ENCODE peak calls at places on chromosome 1, in six cellular contexts. One of them, this sample, is unnamed.

GRCh38 chr1:37509181-37509580 is 5.4 kb downstream of the MEAF6 start:
- DNase-seq in A549: no peak
- DNase-seq in skeletal muscle cell: no peak
- DNase-seq in stimulated activated CD4-positive, alpha-beta T cell treated with anti-CD3 and anti-CD28 coated beads, Interleukin-1b, Interleukin-23, amount 100 ng/mL, for 48 hours: no peak
- DNase-seq in NCI-H1048: no peak
- DNase-seq in fibroblast of pulmonary artery: peak
- DNase-seq in this sample: no peak

GRCh38 chr1:62364726-62365125 is 45.5 kb upstream of the KANK4 start:
- DNase-seq in A549: no peak
- DNase-seq in skeletal muscle cell: no peak
- DNase-seq in stimulated activated CD4-positive, alpha-beta T cell treated with anti-CD3 and anti-CD28 coated beads, Interleukin-1b, Interleukin-23, amount 100 ng/mL, for 48 hours: no peak
- DNase-seq in NCI-H1048: no peak
- DNase-seq in fibroblast of pulmonary artery: no peak
- DNase-seq in this sample: no peak

GRCh38 chr1:13703558-13704485 is 3.8 kb downstream of the PRDM2 start:
- DNase-seq in A549: no peak
- DNase-seq in skeletal muscle cell: no peak
- DNase-seq in stimulated activated CD4-positive, alpha-beta T cell treated with anti-CD3 and anti-CD28 coated beads, Interleukin-1b, Interleukin-23, amount 100 ng/mL, for 48 hours: no peak
- DNase-seq in NCI-H1048: no peak
- DNase-seq in fibroblast of pulmonary artery: no peak
- DNase-seq in this sample: no peak

GRCh38 chr1:162397943-162398560 is 13.9 kb downstream of the SH2D1B start:
- DNase-seq in A549: no peak
- DNase-seq in skeletal muscle cell: no peak
- DNase-seq in stimulated activated CD4-positive, alpha-beta T cell treated with anti-CD3 and anti-CD28 coated beads, Interleukin-1b, Interleukin-23, amount 100 ng/mL, for 48 hours: no peak
- DNase-seq in NCI-H1048: no peak
- DNase-seq in fibroblast of pulmonary artery: no peak
- DNase-seq in this sample: no peak

GRCh38 chr1:207952617-207953542 is 42.0 kb upstream of the CD34 start:
- DNase-seq in A549: no peak
- DNase-seq in skeletal muscle cell: no peak
- DNase-seq in stimulated activated CD4-positive, alpha-beta T cell treated with anti-CD3 and anti-CD28 coated beads, Interleukin-1b, Interleukin-23, amount 100 ng/mL, for 48 hours: no peak
- DNase-seq in NCI-H1048: no peak
- DNase-seq in fibroblast of pulmonary artery: peak
- DNase-seq in this sample: no peak

GRCh38 chr1:1307261-1307907 is 346 bp downstream of the ACAP3 start:
- DNase-seq in A549: no peak
- DNase-seq in skeletal muscle cell: no peak
- DNase-seq in stimulated activated CD4-positive, alpha-beta T cell treated with anti-CD3 and anti-CD28 coated beads, Interleukin-1b, Interleukin-23, amount 100 ng/mL, for 48 hours: no peak
- DNase-seq in NCI-H1048: no peak
- DNase-seq in fibroblast of pulmonary artery: no peak
- DNase-seq in this sample: peak

GRCh38 chr1:205013683-205014367 is 29.2 kb upstream of the CNTN2 start:
- DNase-seq in A549: no peak
- DNase-seq in skeletal muscle cell: peak
- DNase-seq in stimulated activated CD4-positive, alpha-beta T cell treated with anti-CD3 and anti-CD28 coated beads, Interleukin-1b, Interleukin-23, amount 100 ng/mL, for 48 hours: no peak
- DNase-seq in NCI-H1048: no peak
- DNase-seq in fibroblast of pulmonary artery: peak
- DNase-seq in this sample: no peak

GRCh38 chr1:62012095-62012494 is 182.6 kb upstream of the L1TD1 start:
- DNase-seq in A549: no peak
- DNase-seq in skeletal muscle cell: no peak
- DNase-seq in stimulated activated CD4-positive, alpha-beta T cell treated with anti-CD3 and anti-CD28 coated beads, Interleukin-1b, Interleukin-23, amount 100 ng/mL, for 48 hours: no peak
- DNase-seq in NCI-H1048: no peak
- DNase-seq in fibroblast of pulmonary artery: no peak
- DNase-seq in this sample: no peak

GRCh38 chr1:45892068-45892785 is 88.8 kb downstream of the MAST2 start:
- DNase-seq in A549: peak
- DNase-seq in skeletal muscle cell: peak
- DNase-seq in stimulated activated CD4-positive, alpha-beta T cell treated with anti-CD3 and anti-CD28 coated beads, Interleukin-1b, Interleukin-23, amount 100 ng/mL, for 48 hours: no peak
- DNase-seq in NCI-H1048: no peak
- DNase-seq in fibroblast of pulmonary artery: peak
- DNase-seq in this sample: no peak

GRCh38 chr1:216420263-216420662 is 3.0 kb downstream of the USH2A start:
- DNase-seq in A549: no peak
- DNase-seq in skeletal muscle cell: no peak
- DNase-seq in stimulated activated CD4-positive, alpha-beta T cell treated with anti-CD3 and anti-CD28 coated beads, Interleukin-1b, Interleukin-23, amount 100 ng/mL, for 48 hours: no peak
- DNase-seq in NCI-H1048: no peak
- DNase-seq in fibroblast of pulmonary artery: no peak
- DNase-seq in this sample: no peak

GRCh38 chr1:232226197-232226681 is 403.7 kb downstream of the SIPA1L2 start:
- DNase-seq in A549: no peak
- DNase-seq in skeletal muscle cell: peak
- DNase-seq in stimulated activated CD4-positive, alpha-beta T cell treated with anti-CD3 and anti-CD28 coated beads, Interleukin-1b, Interleukin-23, amount 100 ng/mL, for 48 hours: peak
- DNase-seq in NCI-H1048: no peak
- DNase-seq in fibroblast of pulmonary artery: peak
- DNase-seq in this sample: no peak

GRCh38 chr1:174874337-174875053 is 125.3 kb upstream of the CACYBP start:
- DNase-seq in A549: no peak
- DNase-seq in skeletal muscle cell: no peak
- DNase-seq in stimulated activated CD4-positive, alpha-beta T cell treated with anti-CD3 and anti-CD28 coated beads, Interleukin-1b, Interleukin-23, amount 100 ng/mL, for 48 hours: no peak
- DNase-seq in NCI-H1048: peak
- DNase-seq in fibroblast of pulmonary artery: no peak
- DNase-seq in this sample: peak

GRCh38 chr1:99331083-99331482 is 66.8 kb downstream of the PLPPR4 start:
- DNase-seq in A549: no peak
- DNase-seq in skeletal muscle cell: no peak
- DNase-seq in stimulated activated CD4-positive, alpha-beta T cell treated with anti-CD3 and anti-CD28 coated beads, Interleukin-1b, Interleukin-23, amount 100 ng/mL, for 48 hours: no peak
- DNase-seq in NCI-H1048: no peak
- DNase-seq in fibroblast of pulmonary artery: no peak
- DNase-seq in this sample: no peak

GRCh38 chr1:46410156-46411009 is 16.3 kb downstream of the FAAH start:
- DNase-seq in A549: no peak
- DNase-seq in skeletal muscle cell: no peak
- DNase-seq in stimulated activated CD4-positive, alpha-beta T cell treated with anti-CD3 and anti-CD28 coated beads, Interleukin-1b, Interleukin-23, amount 100 ng/mL, for 48 hours: no peak
- DNase-seq in NCI-H1048: no peak
- DNase-seq in fibroblast of pulmonary artery: peak
- DNase-seq in this sample: no peak

GRCh38 chr1:42784946-42785693 is at the start of gene TMEM269:
- DNase-seq in A549: no peak
- DNase-seq in skeletal muscle cell: no peak
- DNase-seq in stimulated activated CD4-positive, alpha-beta T cell treated with anti-CD3 and anti-CD28 coated beads, Interleukin-1b, Interleukin-23, amount 100 ng/mL, for 48 hours: peak
- DNase-seq in NCI-H1048: no peak
- DNase-seq in fibroblast of pulmonary artery: no peak
- DNase-seq in this sample: peak

GRCh38 chr1:205601209-205601608 is 30.6 kb downstream of the ELK4 start:
- DNase-seq in A549: no peak
- DNase-seq in skeletal muscle cell: no peak
- DNase-seq in stimulated activated CD4-positive, alpha-beta T cell treated with anti-CD3 and anti-CD28 coated beads, Interleukin-1b, Interleukin-23, amount 100 ng/mL, for 48 hours: no peak
- DNase-seq in NCI-H1048: no peak
- DNase-seq in fibroblast of pulmonary artery: no peak
- DNase-seq in this sample: no peak

GRCh38 chr1:220628431-220628830 is 61.7 kb upstream of the C1orf115 start:
- DNase-seq in A549: no peak
- DNase-seq in skeletal muscle cell: no peak
- DNase-seq in stimulated activated CD4-positive, alpha-beta T cell treated with anti-CD3 and anti-CD28 coated beads, Interleukin-1b, Interleukin-23, amount 100 ng/mL, for 48 hours: no peak
- DNase-seq in NCI-H1048: no peak
- DNase-seq in fibroblast of pulmonary artery: no peak
- DNase-seq in this sample: no peak

GRCh38 chr1:43349594-43350306 is 9.0 kb upstream of the CDC20 start:
- DNase-seq in A549: no peak
- DNase-seq in skeletal muscle cell: no peak
- DNase-seq in stimulated activated CD4-positive, alpha-beta T cell treated with anti-CD3 and anti-CD28 coated beads, Interleukin-1b, Interleukin-23, amount 100 ng/mL, for 48 hours: no peak
- DNase-seq in NCI-H1048: no peak
- DNase-seq in fibroblast of pulmonary artery: peak
- DNase-seq in this sample: no peak

GRCh38 chr1:35243681-35244080 is 24.8 kb upstream of the ZMYM4 start:
- DNase-seq in A549: no peak
- DNase-seq in skeletal muscle cell: no peak
- DNase-seq in stimulated activated CD4-positive, alpha-beta T cell treated with anti-CD3 and anti-CD28 coated beads, Interleukin-1b, Interleukin-23, amount 100 ng/mL, for 48 hours: no peak
- DNase-seq in NCI-H1048: no peak
- DNase-seq in fibroblast of pulmonary artery: no peak
- DNase-seq in this sample: no peak

GRCh38 chr1:31181515-31182343 is 58.0 kb downstream of the NKAIN1 start:
- DNase-seq in A549: peak
- DNase-seq in skeletal muscle cell: no peak
- DNase-seq in stimulated activated CD4-positive, alpha-beta T cell treated with anti-CD3 and anti-CD28 coated beads, Interleukin-1b, Interleukin-23, amount 100 ng/mL, for 48 hours: peak
- DNase-seq in NCI-H1048: no peak
- DNase-seq in fibroblast of pulmonary artery: peak
- DNase-seq in this sample: peak

GRCh38 chr1:28308750-28309149 is 20.1 kb upstream of the MED18 start:
- DNase-seq in A549: no peak
- DNase-seq in skeletal muscle cell: no peak
- DNase-seq in stimulated activated CD4-positive, alpha-beta T cell treated with anti-CD3 and anti-CD28 coated beads, Interleukin-1b, Interleukin-23, amount 100 ng/mL, for 48 hours: no peak
- DNase-seq in NCI-H1048: no peak
- DNase-seq in fibroblast of pulmonary artery: no peak
- DNase-seq in this sample: no peak

GRCh38 chr1:3690282-3691065 is 38.2 kb downstream of the TP73 start:
- DNase-seq in A549: no peak
- DNase-seq in skeletal muscle cell: no peak
- DNase-seq in stimulated activated CD4-positive, alpha-beta T cell treated with anti-CD3 and anti-CD28 coated beads, Interleukin-1b, Interleukin-23, amount 100 ng/mL, for 48 hours: no peak
- DNase-seq in NCI-H1048: no peak
- DNase-seq in fibroblast of pulmonary artery: no peak
- DNase-seq in this sample: no peak

GRCh38 chr1:92317836-92318493 is 19.1 kb downstream of the RPAP2 start:
- DNase-seq in A549: no peak
- DNase-seq in skeletal muscle cell: no peak
- DNase-seq in stimulated activated CD4-positive, alpha-beta T cell treated with anti-CD3 and anti-CD28 coated beads, Interleukin-1b, Interleukin-23, amount 100 ng/mL, for 48 hours: no peak
- DNase-seq in NCI-H1048: no peak
- DNase-seq in fibroblast of pulmonary artery: peak
- DNase-seq in this sample: peak

GRCh38 chr1:147236959-147237791 is 5.3 kb upstream of the CHD1L start:
- DNase-seq in A549: no peak
- DNase-seq in skeletal muscle cell: no peak
- DNase-seq in stimulated activated CD4-positive, alpha-beta T cell treated with anti-CD3 and anti-CD28 coated beads, Interleukin-1b, Interleukin-23, amount 100 ng/mL, for 48 hours: no peak
- DNase-seq in NCI-H1048: no peak
- DNase-seq in fibroblast of pulmonary artery: no peak
- DNase-seq in this sample: no peak

GRCh38 chr1:246032111-246032551 is 474.9 kb downstream of the SMYD3 start:
- DNase-seq in A549: no peak
- DNase-seq in skeletal muscle cell: no peak
- DNase-seq in stimulated activated CD4-positive, alpha-beta T cell treated with anti-CD3 and anti-CD28 coated beads, Interleukin-1b, Interleukin-23, amount 100 ng/mL, for 48 hours: no peak
- DNase-seq in NCI-H1048: no peak
- DNase-seq in fibroblast of pulmonary artery: no peak
- DNase-seq in this sample: no peak

GRCh38 chr1:43978551-43979260 is at the start of gene B4GALT2:
- DNase-seq in A549: no peak
- DNase-seq in skeletal muscle cell: no peak
- DNase-seq in stimulated activated CD4-positive, alpha-beta T cell treated with anti-CD3 and anti-CD28 coated beads, Interleukin-1b, Interleukin-23, amount 100 ng/mL, for 48 hours: peak
- DNase-seq in NCI-H1048: peak
- DNase-seq in fibroblast of pulmonary artery: no peak
- DNase-seq in this sample: peak

GRCh38 chr1:37056201-37056764 is 22.0 kb upstream of the GRIK3 start:
- DNase-seq in A549: no peak
- DNase-seq in skeletal muscle cell: no peak
- DNase-seq in stimulated activated CD4-positive, alpha-beta T cell treated with anti-CD3 and anti-CD28 coated beads, Interleukin-1b, Interleukin-23, amount 100 ng/mL, for 48 hours: no peak
- DNase-seq in NCI-H1048: no peak
- DNase-seq in fibroblast of pulmonary artery: no peak
- DNase-seq in this sample: no peak

GRCh38 chr1:36351222-36351977 is 28.0 kb upstream of the EVA1B start:
- DNase-seq in A549: peak
- DNase-seq in skeletal muscle cell: peak
- DNase-seq in stimulated activated CD4-positive, alpha-beta T cell treated with anti-CD3 and anti-CD28 coated beads, Interleukin-1b, Interleukin-23, amount 100 ng/mL, for 48 hours: no peak
- DNase-seq in NCI-H1048: no peak
- DNase-seq in fibroblast of pulmonary artery: peak
- DNase-seq in this sample: no peak

GRCh38 chr1:17441265-17441992 is 2.0 kb upstream of the RCC2 start:
- DNase-seq in A549: no peak
- DNase-seq in skeletal muscle cell: no peak
- DNase-seq in stimulated activated CD4-positive, alpha-beta T cell treated with anti-CD3 and anti-CD28 coated beads, Interleukin-1b, Interleukin-23, amount 100 ng/mL, for 48 hours: no peak
- DNase-seq in NCI-H1048: no peak
- DNase-seq in fibroblast of pulmonary artery: peak
- DNase-seq in this sample: peak

GRCh38 chr1:111441573-111442192 is 7.4 kb downstream of the WDR77 start:
- DNase-seq in A549: no peak
- DNase-seq in skeletal muscle cell: no peak
- DNase-seq in stimulated activated CD4-positive, alpha-beta T cell treated with anti-CD3 and anti-CD28 coated beads, Interleukin-1b, Interleukin-23, amount 100 ng/mL, for 48 hours: peak
- DNase-seq in NCI-H1048: no peak
- DNase-seq in fibroblast of pulmonary artery: peak
- DNase-seq in this sample: peak

GRCh38 chr1:17952506-17952905 is 155.1 kb upstream of the IGSF21 start:
- DNase-seq in A549: no peak
- DNase-seq in skeletal muscle cell: no peak
- DNase-seq in stimulated activated CD4-positive, alpha-beta T cell treated with anti-CD3 and anti-CD28 coated beads, Interleukin-1b, Interleukin-23, amount 100 ng/mL, for 48 hours: no peak
- DNase-seq in NCI-H1048: no peak
- DNase-seq in fibroblast of pulmonary artery: no peak
- DNase-seq in this sample: no peak

GRCh38 chr1:31799895-31800676 is 15.7 kb downstream of the SPOCD1 start:
- DNase-seq in A549: no peak
- DNase-seq in skeletal muscle cell: no peak
- DNase-seq in stimulated activated CD4-positive, alpha-beta T cell treated with anti-CD3 and anti-CD28 coated beads, Interleukin-1b, Interleukin-23, amount 100 ng/mL, for 48 hours: no peak
- DNase-seq in NCI-H1048: no peak
- DNase-seq in fibroblast of pulmonary artery: no peak
- DNase-seq in this sample: no peak

GRCh38 chr1:203325418-203326091 is 20.2 kb downstream of the BTG2 start:
- DNase-seq in A549: no peak
- DNase-seq in skeletal muscle cell: no peak
- DNase-seq in stimulated activated CD4-positive, alpha-beta T cell treated with anti-CD3 and anti-CD28 coated beads, Interleukin-1b, Interleukin-23, amount 100 ng/mL, for 48 hours: no peak
- DNase-seq in NCI-H1048: no peak
- DNase-seq in fibroblast of pulmonary artery: no peak
- DNase-seq in this sample: no peak

GRCh38 chr1:248699099-248699498 is 3.5 kb downstream of the OR14I1 start:
- DNase-seq in A549: no peak
- DNase-seq in skeletal muscle cell: no peak
- DNase-seq in stimulated activated CD4-positive, alpha-beta T cell treated with anti-CD3 and anti-CD28 coated beads, Interleukin-1b, Interleukin-23, amount 100 ng/mL, for 48 hours: no peak
- DNase-seq in NCI-H1048: no peak
- DNase-seq in fibroblast of pulmonary artery: no peak
- DNase-seq in this sample: no peak

GRCh38 chr1:64323054-64323453 is 119.6 kb downstream of the UBE2U start:
- DNase-seq in A549: no peak
- DNase-seq in skeletal muscle cell: no peak
- DNase-seq in stimulated activated CD4-positive, alpha-beta T cell treated with anti-CD3 and anti-CD28 coated beads, Interleukin-1b, Interleukin-23, amount 100 ng/mL, for 48 hours: no peak
- DNase-seq in NCI-H1048: no peak
- DNase-seq in fibroblast of pulmonary artery: no peak
- DNase-seq in this sample: no peak

GRCh38 chr1:229105109-229105508 is 165.8 kb upstream of the RAB4A start:
- DNase-seq in A549: no peak
- DNase-seq in skeletal muscle cell: no peak
- DNase-seq in stimulated activated CD4-positive, alpha-beta T cell treated with anti-CD3 and anti-CD28 coated beads, Interleukin-1b, Interleukin-23, amount 100 ng/mL, for 48 hours: no peak
- DNase-seq in NCI-H1048: no peak
- DNase-seq in fibroblast of pulmonary artery: no peak
- DNase-seq in this sample: no peak